ENCODE peak calls at places on chromosomes 16 and 17, in four cellular contexts. Q, E, W and C are unnamed samples.

GRCh38 chr16:81900456-81900855 is 110.8 kb downstream of the SDR42E1 start:
- DNase-seq in W (no peak), Q (no peak), E (no peak), C (no peak)

GRCh38 chr17:76501018-76501826 is at the start of gene RHBDF2:
- DNase-seq in W (peak), Q (peak), E (peak), C (peak)

GRCh38 chr16:58451945-58452401 is 48.0 kb upstream of the NDRG4 start:
- DNase-seq in W (no peak), Q (no peak), E (no peak), C (no peak)

GRCh38 chr17:3732171-3732570 is 8.5 kb downstream of the HASPIN start:
- DNase-seq in E (no peak), W (no peak), Q (no peak), C (no peak)

GRCh38 chr16:74437-75318 is 2.2 kb upstream of the RHBDF1 start:
- DNase-seq in E (no peak), W (no peak), Q (no peak), C (no peak)

GRCh38 chr16:57544129-57544653 is 1.7 kb downstream of the ADGRG5 start:
- DNase-seq in W (peak), E (no peak), Q (no peak), C (no peak)

GRCh38 chr16:76946879-76947278 is 244.1 kb upstream of the MON1B start:
- DNase-seq in E (no peak), W (no peak), Q (no peak), C (no peak)

GRCh38 chr17:16158721-16159120 is 56.6 kb downstream of the NCOR1 start:
- DNase-seq in W (no peak), E (no peak), Q (no peak), C (no peak)

GRCh38 chr17:76688165-76688622 is 22.6 kb downstream of the MXRA7 start:
- DNase-seq in E (no peak), Q (no peak), W (no peak), C (peak)

GRCh38 chr16:67537270-67537635 is 8.6 kb downstream of the RIPOR1 start:
- DNase-seq in W (no peak), E (no peak), Q (peak), C (peak)